ENCODE peak calls at places on chromosomes 16 and 17, in ten cellular contexts. Y, A, Q, W, U, I, P, X, T and O are unnamed samples.
A peak's percentile ranks its signal among the peaks of the same experiment; 100 is the strongest.

GRCh38 chr16:3036726-3037315 is at the start of gene BICDL2:
- DNase-seq in Y (no peak), A (no peak), Q (no peak), W (no peak), U (no peak), I (no peak), P (no peak), X (no peak), T (peak; percentile 76), O (no peak)

GRCh38 chr16:67967183-67967955 is 1.1 kb downstream of the SLC12A4 start:
- DNase-seq in Y (no peak), A (no peak), Q (peak; percentile 12), W (no peak), U (no peak), I (no peak), P (no peak), X (no peak), T (no peak), O (no peak)

GRCh38 chr17:29207986-29208385 is 27.8 kb upstream of the MYO18A start:
- DNase-seq in Y (no peak), A (no peak), Q (no peak), W (no peak), U (no peak), I (no peak), P (no peak), X (no peak), T (no peak), O (no peak)

GRCh38 chr16:25052530-25052929 is 37.4 kb upstream of the ARHGAP17 start:
- DNase-seq in Y (no peak), A (no peak), Q (no peak), W (peak; percentile 31), U (no peak), I (no peak), P (no peak), X (no peak), T (peak; percentile 55), O (no peak)

GRCh38 chr17:1087381-1088241 is 90.7 kb downstream of the TIMM22 start:
- DNase-seq in Y (no peak), A (peak; percentile 78), Q (no peak), W (peak; percentile 70), U (peak; percentile 78), I (no peak), P (peak; percentile 64), X (no peak), T (peak; percentile 91), O (no peak)

GRCh38 chr16:54287758-54288591 is 1.4 kb upstream of the IRX3 start:
- DNase-seq in Y (peak; percentile 21), A (no peak), Q (no peak), W (peak; percentile 58), U (peak; percentile 61), I (no peak), P (no peak), X (no peak), T (no peak), O (no peak)

GRCh38 chr17:49957350-49957749 is 11.6 kb upstream of the DLX4 start:
- DNase-seq in Y (no peak), A (no peak), Q (no peak), W (no peak), U (no peak), I (no peak), P (no peak), X (no peak), T (no peak), O (no peak)

GRCh38 chr17:63151981-63152523 is 186.0 kb downstream of the TANC2 start:
- DNase-seq in Y (no peak), A (no peak), Q (no peak), W (no peak), U (no peak), I (no peak), P (no peak), X (peak; percentile 63), T (no peak), O (no peak)

GRCh38 chr17:57803026-57803425 is 46.8 kb downstream of the MRPS23 start:
- DNase-seq in Y (no peak), A (no peak), Q (no peak), W (no peak), U (no peak), I (no peak), P (no peak), X (no peak), T (no peak), O (no peak)

GRCh38 chr17:67421869-67422273 is 44.8 kb downstream of the PITPNC1 start:
- DNase-seq in Y (no peak), A (peak; percentile 93), Q (peak; percentile 77), W (no peak), U (no peak), I (peak; percentile 61), P (peak; percentile 95), X (peak; percentile 98), T (peak; percentile 52), O (no peak)

GRCh38 chr17:66135896-66136295 is 56.0 kb downstream of the CEP112 start:
- DNase-seq in Y (no peak), A (no peak), Q (no peak), W (no peak), U (no peak), I (no peak), P (no peak), X (peak; percentile 4), T (no peak), O (no peak)

GRCh38 chr17:4017377-4017776 is 53.1 kb upstream of the ATP2A3 start:
- DNase-seq in Y (no peak), A (no peak), Q (no peak), W (no peak), U (no peak), I (no peak), P (no peak), X (no peak), T (no peak), O (no peak)

GRCh38 chr16:16042076-16042475 is 92.7 kb downstream of the ABCC1 start:
- DNase-seq in Y (no peak), A (no peak), Q (no peak), W (peak; percentile 53), U (no peak), I (no peak), P (no peak), X (peak; percentile 88), T (no peak), O (no peak)

GRCh38 chr17:59607061-59607460 is 12.6 kb upstream of the CLTC start:
- DNase-seq in Y (no peak), A (no peak), Q (no peak), W (no peak), U (no peak), I (no peak), P (no peak), X (no peak), T (no peak), O (no peak)

GRCh38 chr16:30953511-30954124 is 3.9 kb upstream of the SETD1A start:
- DNase-seq in Y (peak; percentile 60), A (no peak), Q (peak; percentile 49), W (no peak), U (peak; percentile 81), I (no peak), P (peak; percentile 49), X (peak; percentile 71), T (no peak), O (peak; percentile 15)

GRCh38 chr17:17243163-17243562 is 6.2 kb upstream of the FLCN start:
- DNase-seq in Y (no peak), A (no peak), Q (no peak), W (no peak), U (no peak), I (no peak), P (no peak), X (no peak), T (no peak), O (no peak)

GRCh38 chr17:17239832-17240231 is 2.9 kb upstream of the FLCN start:
- DNase-seq in Y (no peak), A (no peak), Q (no peak), W (no peak), U (no peak), I (no peak), P (no peak), X (no peak), T (no peak), O (no peak)

GRCh38 chr17:17237026-17237799 is at the start of gene FLCN:
- DNase-seq in Y (peak; percentile 90), A (peak; percentile 94), Q (peak; percentile 94), W (peak; percentile 96), U (peak; percentile 96), I (peak; percentile 65), P (peak; percentile 92), X (peak; percentile 85), T (peak; percentile 88), O (peak; percentile 93)

GRCh38 chr17:17242246-17242645 is 5.3 kb upstream of the FLCN start:
- DNase-seq in Y (no peak), A (no peak), Q (no peak), W (no peak), U (no peak), I (no peak), P (no peak), X (no peak), T (no peak), O (no peak)

GRCh38 chr17:17241656-17242055 is 4.7 kb upstream of the FLCN start:
- DNase-seq in Y (no peak), A (no peak), Q (no peak), W (no peak), U (no peak), I (no peak), P (no peak), X (no peak), T (no peak), O (no peak)
- H3K27ac ChIP-seq in Y (no peak overlapping the region), A (no peak overlapping the region), Q (no peak overlapping the region), W (no peak overlapping the region), U (no peak overlapping the region), I (no peak overlapping the region), P (no peak overlapping the region), X (no peak overlapping the region), T (no peak overlapping the region), O (no peak overlapping the region)

GRCh38 chr17:78438694-78439325 is 60.4 kb downstream of the PGS1 start:
- DNase-seq in Y (no peak), A (no peak), Q (no peak), W (no peak), U (no peak), I (no peak), P (no peak), X (no peak), T (no peak), O (no peak)
- H3K27ac ChIP-seq in Y (no peak overlapping the region), A (no peak overlapping the region), Q (no peak overlapping the region), W (no peak overlapping the region), U (no peak overlapping the region), I (no peak overlapping the region), P (no peak overlapping the region), X (no peak overlapping the region), T (no peak overlapping the region), O (no peak overlapping the region)

GRCh38 chr16:11370084-11370931 is 25.0 kb downstream of the RMI2 start:
- DNase-seq in Y (no peak), A (no peak), Q (no peak), W (no peak), U (no peak), I (peak; percentile 57), P (no peak), X (no peak), T (no peak), O (no peak)
- H3K27ac ChIP-seq in Y (no peak overlapping the region), A (no peak overlapping the region), Q (no peak overlapping the region), W (no peak overlapping the region), U (no peak overlapping the region), I (no peak overlapping the region), P (no peak overlapping the region), X (no peak overlapping the region), T (no peak overlapping the region), O (no peak overlapping the region)

DNA sequence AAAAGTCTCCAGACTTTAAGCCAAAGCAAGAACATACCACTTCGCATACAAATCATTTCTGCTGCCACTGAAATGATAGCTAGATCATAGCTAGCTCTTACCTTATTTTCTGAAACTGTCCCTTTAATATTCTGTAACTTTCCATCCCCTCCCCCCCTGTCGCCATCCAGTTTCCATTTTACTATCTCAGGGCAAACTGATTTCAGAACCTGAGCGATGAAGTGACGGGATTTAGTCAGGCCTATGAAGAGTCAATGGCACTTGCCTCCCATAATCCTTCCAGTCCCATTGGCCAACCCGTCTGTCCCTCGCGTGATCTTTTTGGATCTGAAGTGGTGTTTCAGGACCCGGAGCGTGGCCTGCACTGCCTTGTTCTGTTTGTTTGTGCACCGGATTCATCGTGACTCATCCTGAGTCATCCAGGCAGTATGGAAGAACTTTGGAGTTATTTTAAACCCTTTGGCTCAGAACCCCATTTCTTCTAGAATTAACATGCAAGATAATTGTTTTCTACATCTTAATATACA is 199.8 kb upstream of the CHMP6 start:
- DNase-seq in Y (peak; percentile 58), A (peak; percentile 83), Q (no peak), W (no peak), U (peak; percentile 88), I (no peak), P (peak; percentile 92), X (peak; percentile 100), T (no peak), O (no peak)
- H3K27ac ChIP-seq in Y (no peak overlapping the region), A (peak overlapping the region; percentile 87), Q (peak overlapping the region; percentile 60), W (peak overlapping the region; percentile 47), U (peak overlapping the region; percentile 62), I (peak overlapping the region; percentile 51), P (peak overlapping the region; percentile 79), X (peak overlapping the region; percentile 97), T (no peak overlapping the region), O (peak overlapping the region; percentile 67)